ENCODE peak calls at places on chromosomes 6 and 20, in five cellular contexts. B is central memory CD4-positive, alpha-beta T cell; R is activated CD8-positive, alpha-beta T cell treated with anti-CD3 and anti-CD28 coated beads for 36 hours; U is left ventricle myocardium superior; K is lower leg skin. Q is an unnamed sample.

GRCh38 chr6:47303861-47304260 is 5.8 kb downstream of the TNFRSF21 start:
- DNase-seq in B (no peak), R (no peak), U (no peak), K (no peak), Q (no peak)

GRCh38 chr20:60729119-60729900 is 522.8 kb upstream of the CDH4 start:
- DNase-seq in B (no peak), R (no peak), U (no peak), K (no peak), Q (no peak)

GRCh38 chr20:46129955-46130481 is 11.9 kb downstream of the CD40 start:
- DNase-seq in B (no peak), R (no peak), U (no peak), K (no peak), Q (no peak)

GRCh38 chr6:33692078-33692759 is 19.3 kb downstream of the UQCC2 start:
- DNase-seq in B (no peak), R (no peak), U (peak; percentile 83), K (no peak), Q (no peak)

GRCh38 chr6:28988536-28989415 is 16.3 kb downstream of the ZNF311 start:
- DNase-seq in B (peak; percentile 74), R (peak; percentile 89), U (peak; percentile 59), K (no peak), Q (peak; percentile 60)

GRCh38 chr6:5679696-5680494 is 326.8 kb downstream of the NRN1 start:
- DNase-seq in B (no peak), R (no peak), U (no peak), K (no peak), Q (peak; percentile 23)

GRCh38 chr20:38932457-38933120 is 6.4 kb downstream of the FAM83D start:
- DNase-seq in B (no peak), R (no peak), U (no peak), K (no peak), Q (no peak)

GRCh38 chr6:106560966-106561740 is 68.1 kb downstream of the RTN4IP1 start:
- DNase-seq in B (no peak), R (peak; percentile 40), U (no peak), K (no peak), Q (no peak)

GRCh38 chr6:109794201-109794926 is 103.3 kb downstream of the FIG4 start:
- DNase-seq in B (no peak), R (no peak), U (no peak), K (no peak), Q (no peak)

GRCh38 chr20:57652865-57653545 is 32.8 kb upstream of the ZBP1 start:
- DNase-seq in B (no peak), R (no peak), U (peak; percentile 18), K (no peak), Q (peak; percentile 24)

GRCh38 chr6:119310486-119311036 is 39.0 kb downstream of the MAN1A1 start:
- DNase-seq in B (no peak), R (no peak), U (no peak), K (no peak), Q (no peak)

GRCh38 chr6:68196645-68197044 is 438.4 kb upstream of the ADGRB3 start:
- DNase-seq in B (no peak), R (no peak), U (no peak), K (no peak), Q (no peak)

GRCh38 chr6:138182939-138183791 is 21.4 kb downstream of the ARFGEF3 start:
- DNase-seq in B (no peak), R (no peak), U (no peak), K (no peak), Q (no peak)

GRCh38 chr20:36399147-36399968 is 93.2 kb downstream of the DLGAP4 start:
- DNase-seq in B (peak; percentile 8), R (peak; percentile 80), U (no peak), K (no peak), Q (peak; percentile 68)

GRCh38 chr6:84921891-84922290 is 157.5 kb upstream of the TBX18 start:
- DNase-seq in B (no peak), R (no peak), U (no peak), K (no peak), Q (no peak)

GRCh38 chr6:144413418-144413817 is 128.3 kb downstream of the UTRN start:
- DNase-seq in B (no peak), R (peak; percentile 5), U (no peak), K (no peak), Q (no peak)

GRCh38 chr20:41479113-41479512 is 112.5 kb upstream of the EMILIN3 start:
- DNase-seq in B (no peak), R (no peak), U (no peak), K (no peak), Q (no peak)

GRCh38 chr6:169131356-169131755 is 122.3 kb downstream of the THBS2 start:
- DNase-seq in B (no peak), R (no peak), U (no peak), K (no peak), Q (no peak)

GRCh38 chr6:99026135-99026534 is 78.4 kb upstream of the FBXL4 start:
- DNase-seq in B (no peak), R (no peak), U (no peak), K (no peak), Q (no peak)

GRCh38 chr6:87575423-87575822 is 14.4 kb downstream of the RARS2 start:
- DNase-seq in B (no peak), R (no peak), U (no peak), K (no peak), Q (no peak)

GRCh38 chr6:31900917-31901414 is 920 bp downstream of the ZBTB12 start:
- DNase-seq in B (no peak), R (no peak), U (peak; percentile 46), K (no peak), Q (no peak)

GRCh38 chr6:100808638-100809275 is 72.4 kb downstream of the ASCC3 start:
- DNase-seq in B (no peak), R (no peak), U (no peak), K (no peak), Q (no peak)

GRCh38 chr6:67362976-67363375 is 1272.1 kb upstream of the ADGRB3 start:
- DNase-seq in B (no peak), R (no peak), U (no peak), K (no peak), Q (no peak)

GRCh38 chr6:11938285-11938890 is 73.7 kb upstream of the HIVEP1 start:
- DNase-seq in B (no peak), R (no peak), U (no peak), K (no peak), Q (no peak)

GRCh38 chr6:47599512-47599911 is 98.9 kb upstream of the ADGRF4 start:
- DNase-seq in B (no peak), R (no peak), U (no peak), K (no peak), Q (no peak)

GRCh38 chr6:50816947-50817637 is 1.6 kb upstream of the TFAP2B start:
- DNase-seq in B (no peak), R (no peak), U (no peak), K (no peak), Q (no peak)

GRCh38 chr20:31760457-31761240 is 21.6 kb downstream of the TPX2 start:
- DNase-seq in B (no peak), R (no peak), U (no peak), K (no peak), Q (no peak)

GRCh38 chr20:63176448-63177133 is 39.3 kb downstream of the YTHDF1 start:
- DNase-seq in B (no peak), R (no peak), U (no peak), K (no peak), Q (no peak)

GRCh38 chr6:169227116-169227515 is 26.5 kb downstream of the THBS2 start:
- DNase-seq in B (no peak), R (no peak), U (no peak), K (no peak), Q (no peak)

GRCh38 chr6:10316327-10316726 is 98.5 kb downstream of the TFAP2A start:
- DNase-seq in B (no peak), R (no peak), U (no peak), K (peak; percentile 47), Q (no peak)

GRCh38 chr20:15100506-15101160 is 763.2 kb upstream of the FLRT3 start:
- DNase-seq in B (no peak), R (no peak), U (no peak), K (no peak), Q (no peak)

GRCh38 chr6:149389509-149390297 is 10.4 kb upstream of the SUMO4 start:
- DNase-seq in B (no peak), R (no peak), U (no peak), K (no peak), Q (no peak)

GRCh38 chr20:58254890-58255289 is 26.4 kb upstream of the ANKRD60 start:
- DNase-seq in B (no peak), R (no peak), U (no peak), K (no peak), Q (no peak)

GRCh38 chr6:168939771-168940170 is 313.9 kb downstream of the THBS2 start:
- DNase-seq in B (no peak), R (no peak), U (no peak), K (no peak), Q (no peak)

Q was measured in GM10248.